ENCODE peak calls at places on chromosome 3, in seven cellular contexts. T, X, H, Q, M, Y and A are unnamed samples.
A peak's percentile ranks its signal among the peaks of the same experiment; 100 is the strongest.

GRCh38 chr3:147919496-147919895 is 510.3 kb downstream of the ZIC1 start:
- DNase-seq in H (no peak), M (no peak), T (no peak), Y (no peak), X (no peak), Q (no peak), A (no peak)

GRCh38 chr3:52537726-52538421 is 1.5 kb downstream of the UQCC5 start:
- DNase-seq in M (no peak), X (peak; percentile 16), Q (no peak), Y (no peak), T (no peak), H (no peak), A (no peak)

GRCh38 chr3:8888296-8888915 is 74.9 kb downstream of the RAD18 start:
- DNase-seq in H (no peak), M (no peak), X (no peak), T (peak; percentile 92), Y (no peak), Q (no peak), A (peak; percentile 95)

GRCh38 chr3:15204005-15204404 is 2.0 kb upstream of the CAPN7 start:
- DNase-seq in T (peak; percentile 16), Y (no peak), Q (peak; percentile 22), X (no peak), H (no peak), M (no peak), A (peak; percentile 12)

GRCh38 chr3:197942956-197943556 is 6.9 kb upstream of the RPL35A start:
- DNase-seq in M (no peak), T (peak; percentile 71), H (no peak), X (no peak), Q (no peak), Y (no peak), A (peak; percentile 18)

GRCh38 chr3:181265750-181266333 is 276.3 kb upstream of the DNAJC19 start:
- DNase-seq in M (no peak), X (no peak), T (peak; percentile 35), H (no peak), Q (no peak), Y (no peak), A (no peak)

GRCh38 chr3:123559040-123559861 is 25.6 kb downstream of the HACD2 start:
- DNase-seq in H (peak; percentile 26), Q (peak; percentile 30), M (no peak), Y (no peak), X (no peak), T (peak; percentile 79), A (peak; percentile 12)

GRCh38 chr3:197000211-197000610 is 29.4 kb downstream of the MELTF start:
- DNase-seq in M (peak; percentile 4), T (peak; percentile 37), H (no peak), X (no peak), Y (no peak), Q (no peak), A (no peak)

GRCh38 chr3:53152316-53152715 is 8.7 kb upstream of the PRKCD start:
- DNase-seq in Q (no peak), M (no peak), X (no peak), Y (peak; percentile 19), H (no peak), T (no peak), A (no peak)

GRCh38 chr3:66153961-66154923 is 66.6 kb upstream of the SLC25A26 start:
- DNase-seq in Q (no peak), T (peak; percentile 38), H (no peak), X (no peak), M (peak; percentile 19), Y (peak; percentile 41), A (peak; percentile 15)

GRCh38 chr3:194123735-194124134 is 12.2 kb upstream of the HES1 start:
- DNase-seq in X (no peak), Y (no peak), H (no peak), Q (no peak), T (no peak), M (no peak), A (no peak)

GRCh38 chr3:124424396-124424795 is 305.9 kb upstream of the UMPS start:
- DNase-seq in X (no peak), H (no peak), T (no peak), Q (no peak), Y (no peak), M (no peak), A (no peak)

GRCh38 chr3:141913150-141913811 is 36.8 kb downstream of the ATP1B3 start:
- DNase-seq in M (no peak), H (no peak), T (peak; percentile 84), X (peak; percentile 58), Q (peak; percentile 30), Y (no peak), A (peak; percentile 34)

GRCh38 chr3:15801298-15801697 is 3.5 kb upstream of the ANKRD28 start:
- DNase-seq in M (no peak), X (no peak), Q (no peak), Y (no peak), T (no peak), H (no peak), A (no peak)

GRCh38 chr3:46660543-46661523 is 32.6 kb downstream of the ALS2CL start:
- DNase-seq in Y (peak; percentile 80), Q (no peak), X (peak; percentile 12), H (peak; percentile 71), M (peak; percentile 64), T (no peak), A (no peak)

GRCh38 chr3:15976524-15976923 is 178.7 kb upstream of the ANKRD28 start:
- DNase-seq in T (no peak), X (no peak), M (no peak), Y (no peak), Q (no peak), H (no peak), A (no peak)

GRCh38 chr3:46065294-46065705 is 38.0 kb upstream of the XCR1 start:
- DNase-seq in Y (peak; percentile 31), Q (no peak), X (peak; percentile 52), T (peak; percentile 56), H (no peak), M (peak; percentile 25), A (no peak)

GRCh38 chr3:166510382-166510781 is 673.2 kb upstream of the BCHE start:
- DNase-seq in H (no peak), M (no peak), Q (no peak), X (no peak), Y (no peak), T (no peak), A (no peak)

GRCh38 chr3:45611619-45612018 is 17.1 kb downstream of the LIMD1 start:
- DNase-seq in Q (no peak), T (no peak), H (no peak), X (no peak), Y (no peak), M (no peak), A (no peak)

GRCh38 chr3:181623924-181624694 is 87.6 kb upstream of the SOX2 start:
- DNase-seq in M (no peak), Y (no peak), H (no peak), X (no peak), T (no peak), Q (no peak), A (peak; percentile 61)

GRCh38 chr3:79006077-79006476 is 761.7 kb downstream of the ROBO1 start:
- DNase-seq in Q (no peak), T (no peak), Y (no peak), X (no peak), M (no peak), H (no peak), A (no peak)